ENCODE peak calls at places on chromosomes 6 and 20, in seven cellular contexts. E is adrenal gland, K is fibroblast of lung, H is sigmoid colon, L is right lobe of liver, Y is esophagus squamous epithelium, F is RWPE1. C is an unnamed sample.

GRCh38 chr20:21936720-21937380 is 231.4 kb downstream of the PAX1 start:
- DNase-seq in E (no peak), K (no peak), H (no peak), L (no peak), Y (no peak), F (no peak), C (no peak)

GRCh38 chr6:63352587-63353281 is 33.0 kb upstream of the LGSN start:
- DNase-seq in E (peak), K (peak), H (no peak), L (no peak), Y (no peak), F (peak), C (no peak)

GRCh38 chr6:109187399-109188114 is 92.2 kb downstream of the CEP57L1 start:
- DNase-seq in E (peak), K (peak), H (peak), L (peak), Y (no peak), F (peak), C (peak)

GRCh38 chr20:2747676-2748235 is 52.7 kb downstream of the CPXM1 start:
- DNase-seq in E (no peak), K (no peak), H (no peak), L (no peak), Y (no peak), F (no peak), C (no peak)

GRCh38 chr6:135922170-135922569 is 70.7 kb downstream of the PDE7B start:
- DNase-seq in E (peak), K (peak), H (peak), L (no peak), Y (no peak), F (peak), C (no peak)

GRCh38 chr6:144379356-144379755 is 94.2 kb downstream of the UTRN start:
- DNase-seq in E (no peak), K (peak), H (no peak), L (no peak), Y (no peak), F (no peak), C (no peak)

GRCh38 chr6:159805418-159806020 is 5.4 kb downstream of the PNLDC1 start:
- DNase-seq in E (no peak), K (no peak), H (no peak), L (no peak), Y (no peak), F (no peak), C (no peak)

GRCh38 chr6:64895945-64896344 is 811.1 kb downstream of the EYS start:
- DNase-seq in E (no peak), K (no peak), H (no peak), L (no peak), Y (no peak), F (no peak), C (no peak)

GRCh38 chr6:104940881-104941693 is 15.8 kb upstream of the LIN28B start:
- DNase-seq in E (peak), K (peak), H (no peak), L (peak), Y (no peak), F (peak), C (peak)

GRCh38 chr20:34791289-34792020 is 34.0 kb downstream of the NCOA6 start:
- DNase-seq in E (no peak), K (peak), H (no peak), L (no peak), Y (no peak), F (no peak), C (no peak)

GRCh38 chr6:168031411-168032382 is 34.2 kb downstream of the KIF25 start:
- DNase-seq in E (no peak), K (peak), H (no peak), L (no peak), Y (no peak), F (no peak), C (no peak)

GRCh38 chr6:141848029-141848890 is 284.5 kb upstream of the GJE1 start:
- DNase-seq in E (no peak), K (peak), H (no peak), L (no peak), Y (no peak), F (no peak), C (no peak)

GRCh38 chr20:35788796-35789195 is 17.0 kb downstream of the PHF20 start:
- DNase-seq in E (no peak), K (no peak), H (no peak), L (no peak), Y (no peak), F (no peak), C (no peak)

GRCh38 chr20:32626859-32627636 is 41.9 kb upstream of the NOL4L start:
- DNase-seq in E (no peak), K (no peak), H (no peak), L (no peak), Y (no peak), F (no peak), C (peak)

GRCh38 chr6:9507136-9507895 is 907.6 kb downstream of the TFAP2A start:
- DNase-seq in E (no peak), K (no peak), H (no peak), L (no peak), Y (no peak), F (no peak), C (no peak)

GRCh38 chr6:16698988-16699868 is 62.0 kb downstream of the ATXN1 start:
- DNase-seq in E (no peak), K (peak), H (no peak), L (no peak), Y (no peak), F (no peak), C (no peak)

GRCh38 chr20:57610261-57610952 is 9.8 kb downstream of the ZBP1 start:
- DNase-seq in E (peak), K (no peak), H (no peak), L (no peak), Y (no peak), F (no peak), C (no peak)

GRCh38 chr6:82182756-82183155 is 64.8 kb downstream of the IBTK start:
- DNase-seq in E (no peak), K (peak), H (no peak), L (no peak), Y (no peak), F (peak), C (no peak)

GRCh38 chr6:45827952-45828530 is 187.6 kb downstream of the CLIC5 start:
- DNase-seq in E (no peak), K (no peak), H (peak), L (no peak), Y (no peak), F (no peak), C (no peak)

GRCh38 chr6:227812-228338 is 64.4 kb upstream of the DUSP22 start:
- DNase-seq in E (no peak), K (no peak), H (no peak), L (no peak), Y (no peak), F (no peak), C (no peak)

GRCh38 chr20:59596690-59597089 is 7.7 kb upstream of the PHACTR3 start:
- DNase-seq in E (no peak), K (no peak), H (no peak), L (no peak), Y (no peak), F (no peak), C (no peak)

GRCh38 chr20:52830598-52830997 is 141.6 kb upstream of the TSHZ2 start:
- DNase-seq in E (no peak), K (no peak), H (no peak), L (no peak), Y (no peak), F (no peak), C (no peak)

GRCh38 chr6:160960067-160960466 is 31.5 kb upstream of the MAP3K4 start:
- DNase-seq in E (no peak), K (no peak), H (no peak), L (no peak), Y (no peak), F (no peak), C (no peak)

GRCh38 chr20:3282271-3283221 is 43.6 kb upstream of the SLC4A11 start:
- DNase-seq in E (no peak), K (no peak), H (no peak), L (no peak), Y (no peak), F (no peak), C (no peak)

GRCh38 chr6:14258695-14259655 is 141.4 kb downstream of the CD83 start:
- DNase-seq in E (no peak), K (no peak), H (no peak), L (no peak), Y (no peak), F (no peak), C (no peak)

GRCh38 chr6:67679566-67680296 is 955.4 kb upstream of the ADGRB3 start:
- DNase-seq in E (no peak), K (peak), H (no peak), L (no peak), Y (no peak), F (no peak), C (no peak)

GRCh38 chr20:24942679-24943078 is 6.4 kb upstream of the CST7 start:
- DNase-seq in E (no peak), K (no peak), H (peak), L (no peak), Y (no peak), F (no peak), C (no peak)

GRCh38 chr6:25934735-25935313 is 4.3 kb upstream of the SLC17A2 start:
- DNase-seq in E (no peak), K (no peak), H (no peak), L (no peak), Y (no peak), F (no peak), C (no peak)

GRCh38 chr6:42354707-42355106 is 97.0 kb downstream of the TRERF1 start:
- DNase-seq in E (no peak), K (no peak), H (no peak), L (no peak), Y (no peak), F (no peak), C (no peak)

GRCh38 chr20:48358176-48358575 is 469.6 kb downstream of the PREX1 start:
- DNase-seq in E (no peak), K (no peak), H (no peak), L (no peak), Y (no peak), F (no peak), C (no peak)

GRCh38 chr6:143258945-143259344 is 191.6 kb downstream of the ADAT2 start:
- DNase-seq in E (no peak), K (no peak), H (no peak), L (no peak), Y (no peak), F (no peak), C (no peak)

GRCh38 chr6:37702314-37702713 is 4.6 kb upstream of the MDGA1 start:
- DNase-seq in E (no peak), K (no peak), H (no peak), L (no peak), Y (no peak), F (no peak), C (no peak)

GRCh38 chr20:38665094-38665493 is 59.2 kb upstream of the SLC32A1 start:
- DNase-seq in E (no peak), K (no peak), H (no peak), L (no peak), Y (no peak), F (no peak), C (no peak)

GRCh38 chr6:10396775-10397174 is 18.1 kb downstream of the TFAP2A start:
- DNase-seq in E (no peak), K (no peak), H (no peak), L (no peak), Y (no peak), F (no peak), C (no peak)

GRCh38 chr6:130858498-130859160 is 31.4 kb downstream of the SMLR1 start:
- DNase-seq in E (no peak), K (no peak), H (no peak), L (no peak), Y (no peak), F (no peak), C (no peak)

GRCh38 chr6:39213195-39213920 is 15.9 kb downstream of the KCNK5 start:
- DNase-seq in E (no peak), K (no peak), H (no peak), L (no peak), Y (no peak), F (no peak), C (no peak)

GRCh38 chr6:165863801-165864200 is 200.8 kb upstream of the PDE10A start:
- DNase-seq in E (no peak), K (peak), H (no peak), L (no peak), Y (no peak), F (no peak), C (no peak)

GRCh38 chr6:150887978-150888563 is 22.6 kb downstream of the MTHFD1L start:
- DNase-seq in E (no peak), K (no peak), H (no peak), L (no peak), Y (no peak), F (no peak), C (no peak)

GRCh38 chr6:49072146-49072545 is 390.9 kb downstream of the MMUT start:
- DNase-seq in E (no peak), K (no peak), H (no peak), L (no peak), Y (no peak), F (peak), C (no peak)

DNA sequence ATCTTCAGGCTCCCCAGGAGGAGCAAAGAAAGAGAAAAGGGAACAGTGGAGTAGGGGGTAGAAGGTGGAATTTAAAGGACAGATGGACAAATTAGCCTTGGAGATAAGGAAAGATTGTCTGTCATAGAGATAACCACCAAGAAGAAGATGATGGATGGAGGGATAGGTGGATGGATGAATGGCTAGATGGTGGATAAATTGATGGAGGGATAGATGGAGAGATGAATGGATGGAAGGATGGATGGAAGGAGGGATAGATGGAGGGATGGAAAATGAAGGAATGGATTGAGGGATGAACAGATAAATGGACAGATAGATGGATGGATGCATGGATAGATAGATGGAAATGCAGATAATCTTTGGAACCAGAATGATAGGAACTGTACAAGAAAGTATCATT is 102.8 kb downstream of the TNFAIP3 start:
- DNase-seq in E (no peak), K (no peak), H (no peak), L (no peak), Y (no peak), F (no peak), C (no peak)
- H3K27ac ChIP-seq in E (no peak), K (no peak), H (no peak), L (no peak), Y (no peak), F (no peak), C (no peak)

GRCh38 chr20:41317536-41318270 is at the start of gene ZHX3:
- DNase-seq in E (peak), K (peak), H (peak), L (peak), Y (peak), F (peak), C (peak)

GRCh38 chr20:41316602-41317535 is 662 bp downstream of the ZHX3 start:
- DNase-seq in E (peak), K (peak), H (peak), L (peak), Y (no peak), F (peak), C (peak)

GRCh38 chr20:41321003-41321402 is 3.5 kb upstream of the ZHX3 start:
- DNase-seq in E (no peak), K (no peak), H (no peak), L (no peak), Y (no peak), F (no peak), C (no peak)

GRCh38 chr20:41316009-41316408 is 1.5 kb downstream of the ZHX3 start:
- DNase-seq in E (no peak), K (no peak), H (no peak), L (no peak), Y (no peak), F (no peak), C (no peak)

GRCh38 chr20:41318271-41318649 is 729 bp upstream of the ZHX3 start:
- DNase-seq in E (no peak), K (no peak), H (no peak), L (no peak), Y (no peak), F (no peak), C (no peak)
- H3K27ac ChIP-seq in E (no peak), K (peak), H (peak), L (peak), Y (peak), F (no peak), C (peak)

DNA sequence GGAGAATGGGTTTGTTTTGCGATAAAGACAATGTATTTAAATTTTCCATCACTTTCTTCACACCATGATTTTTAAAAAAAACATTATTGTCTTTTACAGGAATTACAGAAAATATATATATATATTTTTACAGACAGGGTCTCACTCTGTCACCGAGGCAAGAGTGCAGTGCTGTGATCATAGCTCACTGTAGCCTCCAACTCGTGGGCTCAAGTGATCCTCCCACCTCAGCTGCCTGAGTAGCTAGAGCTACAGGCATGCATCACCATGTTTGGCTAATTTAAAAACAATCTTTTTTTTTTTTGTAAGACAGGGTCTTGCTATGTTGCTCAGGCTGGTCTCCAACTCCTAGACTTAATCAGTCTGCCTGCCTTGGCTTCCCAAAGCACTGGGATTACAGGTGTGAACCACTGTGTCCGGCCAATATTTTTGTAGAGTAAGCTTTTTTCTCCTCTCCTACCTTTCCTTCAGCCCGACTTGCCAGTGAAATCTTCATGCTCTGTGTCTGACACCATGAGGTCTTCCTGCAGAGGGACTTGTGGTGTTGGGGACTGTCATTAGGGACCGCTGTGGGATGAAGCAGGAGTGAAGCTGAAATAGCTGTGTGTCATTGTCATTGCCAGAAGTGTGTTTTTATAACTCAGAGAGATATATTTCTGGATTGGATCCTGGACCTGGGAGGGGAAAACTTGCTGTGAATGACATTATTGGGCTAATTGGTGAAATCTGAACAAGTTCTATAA is 13.2 kb downstream of the DSP start:
- DNase-seq in E (no peak), K (no peak), H (no peak), L (no peak), Y (no peak), F (no peak), C (no peak)
- H3K27ac ChIP-seq in E (no peak), K (no peak), H (no peak), L (no peak), Y (peak), F (peak), C (no peak)

DNA sequence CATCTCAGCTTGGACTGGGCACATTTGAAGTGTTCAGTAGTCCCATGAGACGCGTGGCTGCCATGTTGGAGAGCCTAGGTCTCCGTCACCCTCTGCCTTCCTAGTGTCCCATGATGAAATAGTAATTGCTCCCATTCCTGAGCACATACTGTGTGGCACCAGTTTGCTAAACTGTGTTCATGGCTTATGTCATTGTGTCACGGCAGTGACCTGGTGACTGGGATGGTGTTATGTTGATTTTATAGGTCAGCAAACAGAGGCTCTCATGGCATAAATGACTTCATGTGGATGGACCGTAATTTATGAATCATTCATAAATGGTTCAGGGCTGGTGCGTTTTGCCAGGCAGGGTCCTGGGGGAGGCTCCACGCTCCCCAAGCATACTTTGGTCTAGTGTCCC is 3.8 kb downstream of the BCAS4 start:
- DNase-seq in E (no peak), K (peak), H (no peak), L (no peak), Y (no peak), F (no peak), C (no peak)
- H3K27ac ChIP-seq in E (no peak), K (no peak), H (no peak), L (no peak), Y (no peak), F (no peak), C (peak)

GRCh38 chr6:132368916-132369481 is 32.3 kb downstream of the MOXD1 start:
- DNase-seq in E (no peak), K (no peak), H (no peak), L (no peak), Y (no peak), F (no peak), C (no peak)
- H3K27ac ChIP-seq in E (no peak), K (no peak), H (no peak), L (no peak), Y (no peak), F (no peak), C (no peak)

DNA sequence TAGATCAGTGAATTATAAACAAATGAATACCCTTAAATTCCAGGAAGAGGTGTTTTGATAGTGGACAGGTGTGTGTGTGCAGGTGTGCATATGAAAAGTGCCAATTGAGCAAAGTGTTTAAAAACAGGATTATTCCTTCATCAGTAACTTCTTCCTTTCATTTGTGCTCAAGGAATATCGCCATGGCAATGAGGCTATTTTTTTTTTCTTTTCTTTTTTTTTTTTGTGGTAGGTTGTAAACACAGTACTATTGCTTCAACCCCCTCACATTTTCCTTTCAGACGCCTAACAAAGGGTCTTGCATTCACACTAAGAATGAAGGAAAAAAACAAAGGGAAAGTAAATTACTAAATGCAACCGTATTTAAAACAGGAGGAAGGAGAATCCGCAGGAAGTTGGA is 2.0 kb upstream of the HSPA1B start:
- DNase-seq in E (no peak), K (no peak), H (no peak), L (no peak), Y (no peak), F (no peak), C (no peak)
- H3K27ac ChIP-seq in E (peak), K (no peak), H (peak), L (peak), Y (peak), F (peak), C (peak)

GRCh38 chr6:72787521-72788031 is 165.7 kb downstream of the KCNQ5 start:
- DNase-seq in E (no peak), K (peak), H (no peak), L (no peak), Y (no peak), F (peak), C (no peak)

GRCh38 chr6:72784581-72784980 is 162.7 kb downstream of the KCNQ5 start:
- DNase-seq in E (no peak), K (peak), H (no peak), L (no peak), Y (no peak), F (peak), C (no peak)

GRCh38 chr6:72783667-72784066 is 161.8 kb downstream of the KCNQ5 start:
- DNase-seq in E (no peak), K (peak), H (no peak), L (no peak), Y (no peak), F (no peak), C (no peak)

GRCh38 chr6:72783035-72783434 is 161.2 kb downstream of the KCNQ5 start:
- DNase-seq in E (no peak), K (no peak), H (no peak), L (no peak), Y (no peak), F (no peak), C (no peak)

GRCh38 chr6:72784071-72784470 is 162.2 kb downstream of the KCNQ5 start:
- DNase-seq in E (no peak), K (peak), H (no peak), L (no peak), Y (no peak), F (no peak), C (no peak)
- H3K27ac ChIP-seq in E (no peak), K (no peak), H (no peak), L (no peak), Y (no peak), F (peak), C (no peak)

GRCh38 chr6:129489215-129489765 is 220.7 kb downstream of the ARHGAP18 start:
- DNase-seq in E (no peak), K (no peak), H (no peak), L (no peak), Y (no peak), F (no peak), C (no peak)
- H3K27ac ChIP-seq in E (no peak), K (peak), H (no peak), L (no peak), Y (no peak), F (no peak), C (no peak)